ENCODE peak calls at places on chromosomes 11 and 22, in four cellular contexts. One of them, this sample, is unnamed.
A peak's percentile ranks its signal among the peaks of the same experiment; 100 is the strongest.

GRCh38 chr11:61491736-61492395 is 16.7 kb upstream of the LRRC10B start:
- DNase-seq in upper lobe of right lung: peak; percentile 48
- DNase-seq in transverse colon: no peak
- DNase-seq in left ventricle myocardium inferior: no peak
- DNase-seq in this sample: no peak

GRCh38 chr11:128235958-128236357 is 351.4 kb downstream of the ETS1 start:
- DNase-seq in upper lobe of right lung: no peak
- DNase-seq in transverse colon: no peak
- DNase-seq in left ventricle myocardium inferior: no peak
- DNase-seq in this sample: no peak

GRCh38 chr11:17553249-17553546 is 6.1 kb downstream of the OTOG start:
- DNase-seq in upper lobe of right lung: no peak
- DNase-seq in transverse colon: no peak
- DNase-seq in left ventricle myocardium inferior: no peak
- DNase-seq in this sample: no peak

GRCh38 chr11:10638285-10638684 is 55.3 kb downstream of the IRAG1 start:
- DNase-seq in upper lobe of right lung: no peak
- DNase-seq in transverse colon: no peak
- DNase-seq in left ventricle myocardium inferior: no peak
- DNase-seq in this sample: no peak

GRCh38 chr22:18024956-18025720 is 777 bp upstream of the MICAL3 start:
- DNase-seq in upper lobe of right lung: no peak
- DNase-seq in transverse colon: no peak
- DNase-seq in left ventricle myocardium inferior: no peak
- DNase-seq in this sample: no peak

GRCh38 chr11:33329705-33330329 is 72.6 kb downstream of the HIPK3 start:
- DNase-seq in upper lobe of right lung: no peak
- DNase-seq in transverse colon: peak; percentile 50
- DNase-seq in left ventricle myocardium inferior: no peak
- DNase-seq in this sample: no peak

GRCh38 chr22:22120160-22120559 is 124.4 kb upstream of the VPREB1 start:
- DNase-seq in upper lobe of right lung: no peak
- DNase-seq in transverse colon: no peak
- DNase-seq in left ventricle myocardium inferior: no peak
- DNase-seq in this sample: no peak

GRCh38 chr11:57320719-57321387 is 3.9 kb downstream of the TNKS1BP1 start:
- DNase-seq in upper lobe of right lung: no peak
- DNase-seq in transverse colon: peak; percentile 50
- DNase-seq in left ventricle myocardium inferior: no peak
- DNase-seq in this sample: peak; percentile 48

GRCh38 chr11:11148104-11148509 is 204.9 kb downstream of the CSNK2A3 start:
- DNase-seq in upper lobe of right lung: peak; percentile 77
- DNase-seq in transverse colon: peak; percentile 46
- DNase-seq in left ventricle myocardium inferior: peak; percentile 77
- DNase-seq in this sample: peak; percentile 83

GRCh38 chr11:114392735-114393667 is 7.3 kb downstream of the C11orf71 start:
- DNase-seq in upper lobe of right lung: no peak
- DNase-seq in transverse colon: no peak
- DNase-seq in left ventricle myocardium inferior: no peak
- DNase-seq in this sample: no peak

GRCh38 chr11:114399490-114399889 is 821 bp downstream of the C11orf71 start:
- DNase-seq in upper lobe of right lung: no peak
- DNase-seq in transverse colon: no peak
- DNase-seq in left ventricle myocardium inferior: no peak
- DNase-seq in this sample: no peak

GRCh38 chr11:114397349-114397982 is 2.8 kb downstream of the C11orf71 start:
- DNase-seq in upper lobe of right lung: no peak
- DNase-seq in transverse colon: no peak
- DNase-seq in left ventricle myocardium inferior: no peak
- DNase-seq in this sample: no peak

GRCh38 chr11:114398303-114398920 is 1.9 kb downstream of the C11orf71 start:
- DNase-seq in upper lobe of right lung: no peak
- DNase-seq in transverse colon: no peak
- DNase-seq in left ventricle myocardium inferior: no peak
- DNase-seq in this sample: no peak

GRCh38 chr11:114395776-114396175 is 4.5 kb downstream of the C11orf71 start:
- DNase-seq in upper lobe of right lung: no peak
- DNase-seq in transverse colon: no peak
- DNase-seq in left ventricle myocardium inferior: no peak
- DNase-seq in this sample: no peak
- TF ChIP-seq CTCF in upper lobe of right lung: peak; percentile 19
- TF ChIP-seq CTCF in transverse colon: no peak
- TF ChIP-seq CTCF in left ventricle myocardium inferior: peak; percentile 35
- TF ChIP-seq CTCF in this sample: peak; percentile 11

GRCh38 chr11:21323617-21324016 is 654.2 kb downstream of the NELL1 start:
- DNase-seq in upper lobe of right lung: no peak
- DNase-seq in transverse colon: no peak
- DNase-seq in left ventricle myocardium inferior: no peak
- DNase-seq in this sample: no peak
- TF ChIP-seq CTCF in upper lobe of right lung: no peak
- TF ChIP-seq CTCF in transverse colon: no peak
- TF ChIP-seq CTCF in left ventricle myocardium inferior: no peak
- TF ChIP-seq CTCF in this sample: no peak

DNA sequence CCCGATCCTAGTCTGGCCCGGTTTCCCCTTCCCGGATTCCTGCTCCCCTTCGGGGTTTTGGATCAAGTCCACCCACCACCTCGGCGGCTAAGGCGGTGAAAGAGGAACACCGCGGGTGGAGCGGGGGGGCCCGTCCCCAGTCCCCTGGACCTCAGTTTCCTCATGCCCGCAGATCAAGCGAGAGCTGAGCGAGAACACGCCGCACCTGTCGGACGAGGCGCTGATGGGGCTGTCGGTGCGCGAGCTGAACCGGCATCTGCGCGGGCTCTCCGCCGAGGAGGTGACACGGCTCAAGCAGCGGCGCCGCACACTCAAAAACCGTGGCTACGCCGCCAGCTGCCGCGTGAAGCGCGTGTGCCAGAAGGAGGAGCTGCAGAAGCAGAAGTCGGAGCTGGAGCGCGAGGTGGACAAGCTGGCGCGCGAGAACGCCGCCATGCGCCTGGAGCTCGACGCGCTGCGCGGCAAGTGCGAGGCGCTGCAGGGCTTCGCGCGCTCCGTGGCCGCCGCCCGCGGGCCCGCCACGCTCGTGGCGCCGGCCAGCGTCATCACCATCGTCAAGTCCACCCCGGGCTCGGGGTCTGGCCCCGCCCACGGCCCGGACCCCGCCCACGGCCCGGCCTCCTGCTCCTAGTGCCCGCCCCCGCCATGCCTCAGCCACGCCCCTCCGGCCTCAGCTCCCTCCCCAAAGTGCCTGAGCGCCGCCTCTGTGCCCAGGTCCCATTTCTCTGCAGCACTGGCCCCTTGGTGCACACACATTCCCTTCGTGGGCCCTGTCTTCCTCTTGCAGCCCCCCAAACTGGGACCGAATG is 12.7 kb downstream of the MAFF start:
- DNase-seq in upper lobe of right lung: peak; percentile 88
- DNase-seq in transverse colon: peak; percentile 83
- DNase-seq in left ventricle myocardium inferior: peak; percentile 61
- DNase-seq in this sample: peak; percentile 86
- TF ChIP-seq CTCF in upper lobe of right lung: peak; percentile 7
- TF ChIP-seq CTCF in transverse colon: no peak
- TF ChIP-seq CTCF in left ventricle myocardium inferior: peak; percentile 18
- TF ChIP-seq CTCF in this sample: peak; percentile 4

GRCh38 chr11:9385288-9385902 is 943 bp downstream of the IPO7 start:
- DNase-seq in upper lobe of right lung: no peak
- DNase-seq in transverse colon: no peak
- DNase-seq in left ventricle myocardium inferior: no peak
- DNase-seq in this sample: no peak

GRCh38 chr11:9380773-9381172 is 3.7 kb upstream of the IPO7 start:
- DNase-seq in upper lobe of right lung: no peak
- DNase-seq in transverse colon: no peak
- DNase-seq in left ventricle myocardium inferior: peak; percentile 39
- DNase-seq in this sample: no peak

GRCh38 chr11:9386086-9386485 is 1.6 kb downstream of the IPO7 start:
- DNase-seq in upper lobe of right lung: no peak
- DNase-seq in transverse colon: no peak
- DNase-seq in left ventricle myocardium inferior: no peak
- DNase-seq in this sample: no peak

GRCh38 chr11:9386901-9387300 is 2.4 kb downstream of the IPO7 start:
- DNase-seq in upper lobe of right lung: no peak
- DNase-seq in transverse colon: no peak
- DNase-seq in left ventricle myocardium inferior: no peak
- DNase-seq in this sample: no peak

GRCh38 chr11:9384535-9385287 is at the start of gene IPO7:
- DNase-seq in upper lobe of right lung: peak; percentile 95
- DNase-seq in transverse colon: peak; percentile 92
- DNase-seq in left ventricle myocardium inferior: peak; percentile 90
- DNase-seq in this sample: peak; percentile 95
- TF ChIP-seq CTCF in upper lobe of right lung: peak; percentile 25
- TF ChIP-seq CTCF in transverse colon: peak; percentile 7
- TF ChIP-seq CTCF in left ventricle myocardium inferior: peak; percentile 44
- TF ChIP-seq CTCF in this sample: peak; percentile 33

GRCh38 chr11:68273056-68273738 is 1.4 kb upstream of the C11orf24 start:
- DNase-seq in upper lobe of right lung: no peak
- DNase-seq in transverse colon: no peak
- DNase-seq in left ventricle myocardium inferior: no peak
- DNase-seq in this sample: no peak

GRCh38 chr11:68271023-68271780 is 571 bp downstream of the C11orf24 start:
- DNase-seq in upper lobe of right lung: no peak
- DNase-seq in transverse colon: peak; percentile 68
- DNase-seq in left ventricle myocardium inferior: peak; percentile 47
- DNase-seq in this sample: peak; percentile 75

GRCh38 chr11:68270334-68271022 is 1.3 kb downstream of the C11orf24 start:
- DNase-seq in upper lobe of right lung: no peak
- DNase-seq in transverse colon: peak; percentile 61
- DNase-seq in left ventricle myocardium inferior: no peak
- DNase-seq in this sample: no peak

GRCh38 chr11:68269414-68270081 is 2.2 kb downstream of the C11orf24 start:
- DNase-seq in upper lobe of right lung: no peak
- DNase-seq in transverse colon: no peak
- DNase-seq in left ventricle myocardium inferior: no peak
- DNase-seq in this sample: no peak

GRCh38 chr11:68271781-68272608 is at the start of gene C11orf24:
- DNase-seq in upper lobe of right lung: peak; percentile 97
- DNase-seq in transverse colon: peak; percentile 96
- DNase-seq in left ventricle myocardium inferior: peak; percentile 95
- DNase-seq in this sample: peak; percentile 95
- TF ChIP-seq CTCF in upper lobe of right lung: no peak
- TF ChIP-seq CTCF in transverse colon: no peak
- TF ChIP-seq CTCF in left ventricle myocardium inferior: peak; percentile 13
- TF ChIP-seq CTCF in this sample: no peak

DNA sequence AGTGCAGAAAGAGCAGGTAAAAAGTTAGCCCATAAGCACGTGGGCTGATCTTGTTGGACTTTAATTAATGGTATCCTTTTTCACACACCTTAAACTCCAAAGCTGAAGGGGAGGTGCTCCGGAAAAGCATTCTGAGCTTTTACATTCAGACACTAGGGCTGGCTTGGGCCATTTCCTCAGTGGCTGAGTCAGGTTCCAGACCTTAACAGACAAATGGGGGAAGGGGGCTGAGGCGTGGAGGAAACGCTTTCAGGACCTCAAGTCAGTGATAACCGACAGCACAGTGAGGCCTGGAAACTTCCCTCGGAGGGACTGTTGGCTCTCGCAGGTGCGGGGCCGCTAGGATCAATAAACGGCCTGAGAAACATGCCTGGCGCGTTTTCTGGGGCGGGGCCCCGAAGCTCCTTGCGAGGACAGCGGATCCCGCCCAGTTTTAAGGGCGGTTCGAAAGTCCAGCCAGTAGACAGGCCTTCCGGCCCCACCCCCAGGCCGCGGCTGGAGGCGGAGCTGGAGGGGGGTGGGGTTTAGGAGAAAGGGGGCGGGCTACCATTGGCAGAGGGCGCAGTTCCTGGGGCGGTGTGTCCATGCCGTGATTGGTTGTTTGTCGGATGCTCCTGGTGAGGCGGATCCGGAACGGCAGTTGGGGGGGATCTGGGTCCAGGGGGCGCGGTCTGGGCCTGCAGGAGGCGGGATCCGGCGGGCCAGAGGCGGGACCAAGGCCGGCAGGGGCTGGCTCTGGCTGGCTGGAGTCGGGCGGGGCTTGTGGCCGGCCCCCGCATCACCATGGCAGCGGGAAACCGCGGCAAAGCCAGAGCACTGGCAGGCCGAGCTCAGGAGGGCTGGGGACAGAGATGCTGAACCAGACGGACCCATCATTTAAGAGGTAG is 8.0 kb downstream of the C11orf52 start:
- DNase-seq in upper lobe of right lung: peak; percentile 98
- DNase-seq in transverse colon: peak; percentile 97
- DNase-seq in left ventricle myocardium inferior: peak; percentile 97
- DNase-seq in this sample: peak; percentile 99
- TF ChIP-seq CTCF in upper lobe of right lung: no peak
- TF ChIP-seq CTCF in transverse colon: no peak
- TF ChIP-seq CTCF in left ventricle myocardium inferior: peak; percentile 9
- TF ChIP-seq CTCF in this sample: no peak

GRCh38 chr22:43587574-43587973 is 175.8 kb downstream of the MPPED1 start:
- DNase-seq in upper lobe of right lung: no peak
- DNase-seq in transverse colon: no peak
- DNase-seq in left ventricle myocardium inferior: no peak
- DNase-seq in this sample: no peak

GRCh38 chr22:43592470-43592869 is 180.7 kb downstream of the MPPED1 start:
- DNase-seq in upper lobe of right lung: no peak
- DNase-seq in transverse colon: no peak
- DNase-seq in left ventricle myocardium inferior: no peak
- DNase-seq in this sample: no peak
- TF ChIP-seq CTCF in upper lobe of right lung: peak; percentile 12
- TF ChIP-seq CTCF in transverse colon: no peak
- TF ChIP-seq CTCF in left ventricle myocardium inferior: peak; percentile 17
- TF ChIP-seq CTCF in this sample: no peak

GRCh38 chr11:111452817-111453607 is 59.2 kb downstream of the BTG4 start:
- DNase-seq in upper lobe of right lung: no peak
- DNase-seq in transverse colon: no peak
- DNase-seq in left ventricle myocardium inferior: no peak
- DNase-seq in this sample: no peak

GRCh38 chr11:111455291-111456085 is 56.7 kb downstream of the BTG4 start:
- DNase-seq in upper lobe of right lung: no peak
- DNase-seq in transverse colon: no peak
- DNase-seq in left ventricle myocardium inferior: no peak
- DNase-seq in this sample: no peak

GRCh38 chr11:111456859-111457730 is 55.1 kb downstream of the BTG4 start:
- DNase-seq in upper lobe of right lung: no peak
- DNase-seq in transverse colon: no peak
- DNase-seq in left ventricle myocardium inferior: no peak
- DNase-seq in this sample: no peak

GRCh38 chr11:111456086-111456858 is 55.9 kb downstream of the BTG4 start:
- DNase-seq in upper lobe of right lung: no peak
- DNase-seq in transverse colon: no peak
- DNase-seq in left ventricle myocardium inferior: no peak
- DNase-seq in this sample: no peak

GRCh38 chr11:111454561-111455192 is 57.5 kb downstream of the BTG4 start:
- DNase-seq in upper lobe of right lung: no peak
- DNase-seq in transverse colon: peak; percentile 46
- DNase-seq in left ventricle myocardium inferior: no peak
- DNase-seq in this sample: no peak
- TF ChIP-seq CTCF in upper lobe of right lung: peak; percentile 37
- TF ChIP-seq CTCF in transverse colon: peak; percentile 25
- TF ChIP-seq CTCF in left ventricle myocardium inferior: peak; percentile 47
- TF ChIP-seq CTCF in this sample: peak; percentile 21

GRCh38 chr11:31871310-31872073 is 60.4 kb upstream of the PAX6 start:
- DNase-seq in upper lobe of right lung: no peak
- DNase-seq in transverse colon: no peak
- DNase-seq in left ventricle myocardium inferior: no peak
- DNase-seq in this sample: no peak
- TF ChIP-seq CTCF in upper lobe of right lung: no peak
- TF ChIP-seq CTCF in transverse colon: no peak
- TF ChIP-seq CTCF in left ventricle myocardium inferior: no peak
- TF ChIP-seq CTCF in this sample: no peak

This sample was measured in psoas muscle.